ENCODE peak calls at places on chromosomes 7 and 10, in eight cellular contexts. One of them, this sample, is unnamed.

GRCh38 chr7:3998060-3998459 is 684.0 kb upstream of the FOXK1 start:
- DNase-seq in SK-N-SH: no peak
- DNase-seq in IMR-90: peak; percentile 55
- DNase-seq in H1: no peak
- DNase-seq in K562: no peak
- DNase-seq in A549: no peak
- DNase-seq in HepG2: no peak
- DNase-seq in GM12878: no peak
- DNase-seq in this sample: no peak

GRCh38 chr7:87413029-87413428 is 62.5 kb downstream of the ABCB4 start:
- DNase-seq in A549: no peak
- DNase-seq in GM12878: no peak
- DNase-seq in H1: no peak
- DNase-seq in IMR-90: peak; percentile 82
- DNase-seq in SK-N-SH: no peak
- DNase-seq in HepG2: no peak
- DNase-seq in K562: no peak
- DNase-seq in this sample: no peak

GRCh38 chr10:33186150-33186549 is 148.3 kb downstream of the NRP1 start:
- DNase-seq in A549: no peak
- DNase-seq in K562: no peak
- DNase-seq in HepG2: no peak
- DNase-seq in IMR-90: no peak
- DNase-seq in GM12878: no peak
- DNase-seq in SK-N-SH: no peak
- DNase-seq in H1: no peak
- DNase-seq in this sample: no peak

GRCh38 chr10:29849434-29849833 is 210.0 kb downstream of the JCAD start:
- DNase-seq in HepG2: no peak
- DNase-seq in H1: no peak
- DNase-seq in A549: no peak
- DNase-seq in SK-N-SH: peak; percentile 13
- DNase-seq in GM12878: no peak
- DNase-seq in IMR-90: peak; percentile 95
- DNase-seq in K562: no peak
- DNase-seq in this sample: no peak

GRCh38 chr10:97640868-97641811 is 669 bp downstream of the PI4K2A start:
- DNase-seq in GM12878: no peak
- DNase-seq in H1: peak; percentile 69
- DNase-seq in SK-N-SH: peak; percentile 73
- DNase-seq in HepG2: no peak
- DNase-seq in A549: no peak
- DNase-seq in K562: peak; percentile 20
- DNase-seq in IMR-90: peak; percentile 77
- DNase-seq in this sample: peak; percentile 48

GRCh38 chr10:62851449-62851848 is 35.3 kb upstream of the EGR2 start:
- DNase-seq in IMR-90: peak; percentile 1
- DNase-seq in A549: peak; percentile 16
- DNase-seq in K562: no peak
- DNase-seq in GM12878: no peak
- DNase-seq in HepG2: no peak
- DNase-seq in SK-N-SH: no peak
- DNase-seq in H1: peak; percentile 65
- DNase-seq in this sample: peak; percentile 56

GRCh38 chr7:17095001-17095574 is 203.4 kb upstream of the AHR start:
- DNase-seq in SK-N-SH: no peak
- DNase-seq in A549: peak; percentile 33
- DNase-seq in HepG2: no peak
- DNase-seq in GM12878: no peak
- DNase-seq in K562: no peak
- DNase-seq in IMR-90: no peak
- DNase-seq in H1: no peak
- DNase-seq in this sample: no peak

GRCh38 chr10:132452651-132453469 is 55.9 kb downstream of the PWWP2B start:
- DNase-seq in SK-N-SH: peak; percentile 100
- DNase-seq in A549: peak; percentile 73
- DNase-seq in H1: peak; percentile 98
- DNase-seq in IMR-90: peak; percentile 72
- DNase-seq in GM12878: no peak
- DNase-seq in K562: peak; percentile 91
- DNase-seq in HepG2: peak; percentile 49
- DNase-seq in this sample: peak; percentile 87

GRCh38 chr10:116469437-116469836 is 41.8 kb downstream of the PNLIPRP3 start:
- DNase-seq in GM12878: no peak
- DNase-seq in HepG2: no peak
- DNase-seq in A549: no peak
- DNase-seq in H1: no peak
- DNase-seq in SK-N-SH: no peak
- DNase-seq in IMR-90: peak; percentile 13
- DNase-seq in K562: no peak
- DNase-seq in this sample: no peak

GRCh38 chr10:110652475-110653118 is 8.5 kb downstream of the RBM20 start:
- DNase-seq in GM12878: no peak
- DNase-seq in HepG2: no peak
- DNase-seq in IMR-90: no peak
- DNase-seq in A549: no peak
- DNase-seq in H1: no peak
- DNase-seq in K562: no peak
- DNase-seq in SK-N-SH: no peak
- DNase-seq in this sample: no peak

GRCh38 chr7:5283421-5284303 is 919 bp downstream of the SLC29A4 start:
- DNase-seq in GM12878: no peak
- DNase-seq in H1: no peak
- DNase-seq in K562: no peak
- DNase-seq in IMR-90: no peak
- DNase-seq in HepG2: peak; percentile 9
- DNase-seq in SK-N-SH: peak; percentile 86
- DNase-seq in A549: peak; percentile 33
- DNase-seq in this sample: peak; percentile 29

GRCh38 chr10:54769051-54769450 is 32.0 kb downstream of the PCDH15 start:
- DNase-seq in A549: no peak
- DNase-seq in IMR-90: no peak
- DNase-seq in K562: no peak
- DNase-seq in H1: no peak
- DNase-seq in HepG2: no peak
- DNase-seq in SK-N-SH: no peak
- DNase-seq in GM12878: no peak
- DNase-seq in this sample: no peak

GRCh38 chr7:41624818-41625217 is 78.1 kb downstream of the INHBA start:
- DNase-seq in HepG2: no peak
- DNase-seq in K562: no peak
- DNase-seq in IMR-90: peak; percentile 69
- DNase-seq in SK-N-SH: no peak
- DNase-seq in GM12878: no peak
- DNase-seq in H1: no peak
- DNase-seq in A549: no peak
- DNase-seq in this sample: no peak

GRCh38 chr10:109933984-109934565 is 10.8 kb upstream of the XPNPEP1 start:
- DNase-seq in H1: no peak
- DNase-seq in A549: no peak
- DNase-seq in HepG2: no peak
- DNase-seq in SK-N-SH: no peak
- DNase-seq in GM12878: no peak
- DNase-seq in IMR-90: peak; percentile 52
- DNase-seq in K562: no peak
- DNase-seq in this sample: peak; percentile 26

GRCh38 chr10:114815751-114816150 is 5.8 kb upstream of the FHIP2A start:
- DNase-seq in A549: no peak
- DNase-seq in K562: no peak
- DNase-seq in SK-N-SH: no peak
- DNase-seq in IMR-90: peak; percentile 23
- DNase-seq in HepG2: no peak
- DNase-seq in H1: no peak
- DNase-seq in GM12878: no peak
- DNase-seq in this sample: no peak

GRCh38 chr10:52191049-52191448 is 123.0 kb upstream of the DKK1 start:
- DNase-seq in IMR-90: no peak
- DNase-seq in H1: no peak
- DNase-seq in K562: no peak
- DNase-seq in A549: no peak
- DNase-seq in SK-N-SH: no peak
- DNase-seq in GM12878: no peak
- DNase-seq in HepG2: no peak
- DNase-seq in this sample: no peak

GRCh38 chr7:130998993-130999602 is 265.1 kb upstream of the KLF14 start:
- DNase-seq in IMR-90: peak; percentile 64
- DNase-seq in A549: no peak
- DNase-seq in H1: peak; percentile 40
- DNase-seq in K562: no peak
- DNase-seq in SK-N-SH: no peak
- DNase-seq in GM12878: no peak
- DNase-seq in HepG2: peak; percentile 35
- DNase-seq in this sample: no peak

GRCh38 chr7:46153951-46154787 is 233.1 kb upstream of the IGFBP3 start:
- DNase-seq in IMR-90: no peak
- DNase-seq in A549: peak; percentile 41
- DNase-seq in H1: no peak
- DNase-seq in SK-N-SH: no peak
- DNase-seq in K562: no peak
- DNase-seq in HepG2: peak; percentile 87
- DNase-seq in GM12878: peak; percentile 55
- DNase-seq in this sample: no peak
- TF ChIP-seq USF2 in IMR-90: no peak
- TF ChIP-seq USF2 in A549: no peak
- TF ChIP-seq USF2 in H1: no peak
- TF ChIP-seq USF2 in SK-N-SH: no peak
- TF ChIP-seq USF2 in K562: no peak
- TF ChIP-seq USF2 in HepG2: no peak
- TF ChIP-seq USF2 in GM12878: no peak
- TF ChIP-seq USF2 in this sample: no peak

DNA sequence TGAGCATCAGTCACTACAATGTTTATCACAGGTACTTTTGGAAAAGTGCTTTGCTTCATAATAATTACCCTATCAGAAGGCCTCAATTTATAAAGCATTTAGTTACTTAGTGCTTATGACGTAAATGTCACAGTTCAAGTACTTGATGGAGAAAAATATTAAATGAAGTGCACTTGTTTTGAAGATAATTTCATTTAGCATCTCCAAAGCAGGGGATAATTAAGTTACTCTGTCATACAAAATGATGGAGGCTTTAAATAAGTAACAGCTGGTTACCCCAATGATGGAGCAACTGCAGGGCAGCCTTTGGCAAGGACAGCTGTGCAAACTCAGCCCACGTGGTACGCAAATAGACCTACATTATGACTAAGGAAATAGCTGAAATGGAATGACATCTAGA is 768.8 kb downstream of the GRM8 start:
- DNase-seq in SK-N-SH: peak; percentile 58
- DNase-seq in K562: no peak
- DNase-seq in GM12878: no peak
- DNase-seq in H1: no peak
- DNase-seq in HepG2: no peak
- DNase-seq in IMR-90: no peak
- DNase-seq in A549: no peak
- DNase-seq in this sample: no peak
- TF ChIP-seq CTCF in SK-N-SH: no peak
- TF ChIP-seq CTCF in K562: no peak
- TF ChIP-seq CTCF in GM12878: no peak
- TF ChIP-seq CTCF in H1: no peak
- TF ChIP-seq CTCF in HepG2: no peak
- TF ChIP-seq CTCF in IMR-90: no peak
- TF ChIP-seq CTCF in A549: no peak
- TF ChIP-seq CTCF in this sample: no peak

GRCh38 chr7:47299496-47299895 is 282.4 kb downstream of the TNS3 start:
- DNase-seq in GM12878: no peak
- DNase-seq in IMR-90: no peak
- DNase-seq in A549: no peak
- DNase-seq in SK-N-SH: no peak
- DNase-seq in K562: no peak
- DNase-seq in H1: peak; percentile 16
- DNase-seq in HepG2: no peak
- DNase-seq in this sample: no peak

GRCh38 chr7:47298636-47299035 is 283.3 kb downstream of the TNS3 start:
- DNase-seq in GM12878: no peak
- DNase-seq in H1: peak; percentile 39
- DNase-seq in SK-N-SH: no peak
- DNase-seq in HepG2: no peak
- DNase-seq in K562: no peak
- DNase-seq in A549: no peak
- DNase-seq in IMR-90: no peak
- DNase-seq in this sample: no peak

GRCh38 chr7:47301657-47302295 is 280.1 kb downstream of the TNS3 start:
- DNase-seq in H1: peak; percentile 22
- DNase-seq in A549: no peak
- DNase-seq in GM12878: no peak
- DNase-seq in HepG2: no peak
- DNase-seq in K562: no peak
- DNase-seq in IMR-90: no peak
- DNase-seq in SK-N-SH: no peak
- DNase-seq in this sample: no peak

GRCh38 chr7:47301078-47301477 is 280.8 kb downstream of the TNS3 start:
- DNase-seq in SK-N-SH: no peak
- DNase-seq in GM12878: no peak
- DNase-seq in A549: no peak
- DNase-seq in K562: no peak
- DNase-seq in HepG2: no peak
- DNase-seq in IMR-90: no peak
- DNase-seq in H1: peak; percentile 62
- DNase-seq in this sample: peak; percentile 62

DNA sequence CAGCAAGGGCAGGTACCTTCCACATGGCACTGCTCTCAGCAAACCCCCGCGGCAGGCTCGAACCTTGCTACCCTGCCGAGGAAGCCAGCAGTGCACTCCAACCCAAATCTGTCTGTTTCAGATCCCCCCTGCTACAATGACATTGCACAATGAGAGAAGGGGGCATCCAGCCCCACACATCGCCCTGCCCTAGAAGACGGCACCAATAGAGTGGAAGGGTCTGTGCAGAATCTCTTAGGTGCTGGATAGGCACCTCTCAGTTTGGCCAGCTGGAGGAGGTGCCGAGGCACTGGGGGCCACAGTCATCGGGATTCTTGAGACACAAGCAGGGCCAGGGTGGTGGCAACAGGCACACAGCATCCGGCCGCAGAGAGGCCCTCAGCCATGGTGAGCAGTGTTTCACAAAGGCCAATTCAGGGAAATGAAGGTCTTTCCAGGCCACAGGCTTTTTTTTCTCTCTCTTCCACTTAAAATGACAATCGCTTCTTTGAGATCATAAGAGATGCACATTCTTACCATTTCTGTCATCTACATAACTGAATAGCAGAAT is 281.4 kb downstream of the TNS3 start:
- DNase-seq in A549: no peak
- DNase-seq in SK-N-SH: no peak
- DNase-seq in K562: no peak
- DNase-seq in HepG2: no peak
- DNase-seq in H1: peak; percentile 41
- DNase-seq in IMR-90: no peak
- DNase-seq in GM12878: no peak
- DNase-seq in this sample: no peak
- TF ChIP-seq USF2 in A549: no peak
- TF ChIP-seq USF2 in SK-N-SH: no peak
- TF ChIP-seq USF2 in K562: no peak
- TF ChIP-seq USF2 in HepG2: no peak
- TF ChIP-seq USF2 in H1: no peak
- TF ChIP-seq USF2 in IMR-90: no peak
- TF ChIP-seq USF2 in GM12878: no peak
- TF ChIP-seq USF2 in this sample: no peak

DNA sequence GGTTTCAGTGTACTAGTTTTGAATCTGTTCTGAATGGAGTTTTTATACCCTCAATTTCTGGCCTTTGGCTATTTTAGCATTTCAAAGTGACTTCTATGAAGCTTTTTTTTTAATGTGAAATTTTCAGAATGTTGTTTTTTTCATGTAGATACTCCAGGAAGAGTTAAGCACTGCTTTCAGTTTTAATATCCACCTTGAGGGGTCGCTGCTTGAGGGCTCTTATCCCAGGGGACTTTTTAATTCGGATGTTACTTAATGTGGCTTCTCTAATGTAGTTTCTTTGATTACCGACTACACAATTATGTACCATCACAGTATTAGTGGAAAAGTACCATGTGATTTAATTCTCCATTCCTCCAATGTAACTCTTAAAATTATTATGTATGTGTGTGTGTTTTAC is 5.2 kb downstream of the IFIT5 start:
- DNase-seq in K562: no peak
- DNase-seq in A549: no peak
- DNase-seq in H1: no peak
- DNase-seq in HepG2: no peak
- DNase-seq in IMR-90: peak; percentile 31
- DNase-seq in GM12878: no peak
- DNase-seq in SK-N-SH: peak; percentile 9
- DNase-seq in this sample: no peak
- TF ChIP-seq CTCF in K562: peak; percentile 19
- TF ChIP-seq CTCF in A549: no peak
- TF ChIP-seq CTCF in H1: no peak
- TF ChIP-seq CTCF in HepG2: no peak
- TF ChIP-seq CTCF in IMR-90: peak; percentile 44
- TF ChIP-seq CTCF in GM12878: peak; percentile 57
- TF ChIP-seq CTCF in SK-N-SH: peak; percentile 48
- TF ChIP-seq CTCF in this sample: peak; percentile 26